ENCODE peak calls at places on chromosomes 7 and 10, in seven cellular contexts. One of them, this sample, is unnamed.
A peak's percentile ranks its signal among the peaks of the same experiment; 100 is the strongest.

GRCh38 chr7:1725199-1725701 is 55.2 kb downstream of the ELFN1 start:
- DNase-seq in heart left ventricle: peak; percentile 84
- DNase-seq in heart right ventricle: peak; percentile 76
- DNase-seq in kidney: no peak
- DNase-seq in vagina: no peak
- DNase-seq in mammary epithelial cell: peak; percentile 36
- DNase-seq in NB4: no peak
- DNase-seq in this sample: no peak

GRCh38 chr10:68208424-68209042 is 23.4 kb downstream of the ATOH7 start:
- DNase-seq in heart left ventricle: no peak
- DNase-seq in NB4: peak; percentile 79
- DNase-seq in mammary epithelial cell: peak; percentile 59
- DNase-seq in vagina: no peak
- DNase-seq in heart right ventricle: no peak
- DNase-seq in kidney: no peak
- DNase-seq in this sample: peak; percentile 79

GRCh38 chr7:29405891-29406290 is 157.7 kb upstream of the PRR15 start:
- DNase-seq in vagina: no peak
- DNase-seq in heart right ventricle: no peak
- DNase-seq in NB4: no peak
- DNase-seq in heart left ventricle: no peak
- DNase-seq in mammary epithelial cell: no peak
- DNase-seq in kidney: no peak
- DNase-seq in this sample: no peak

GRCh38 chr10:52864459-52865106 is 92.0 kb upstream of the MBL2 start:
- DNase-seq in vagina: no peak
- DNase-seq in kidney: peak; percentile 82
- DNase-seq in heart right ventricle: no peak
- DNase-seq in heart left ventricle: peak; percentile 70
- DNase-seq in NB4: no peak
- DNase-seq in mammary epithelial cell: peak; percentile 98
- DNase-seq in this sample: peak; percentile 92

GRCh38 chr7:45590679-45591057 is 16.5 kb downstream of the ADCY1 start:
- DNase-seq in heart right ventricle: no peak
- DNase-seq in heart left ventricle: no peak
- DNase-seq in kidney: peak; percentile 42
- DNase-seq in NB4: no peak
- DNase-seq in mammary epithelial cell: no peak
- DNase-seq in vagina: no peak
- DNase-seq in this sample: no peak

GRCh38 chr7:73517241-73517995 is 4.7 kb downstream of the BAZ1B start:
- DNase-seq in mammary epithelial cell: no peak
- DNase-seq in heart right ventricle: no peak
- DNase-seq in kidney: no peak
- DNase-seq in vagina: no peak
- DNase-seq in NB4: no peak
- DNase-seq in heart left ventricle: no peak
- DNase-seq in this sample: no peak

GRCh38 chr10:15427836-15428414 is 56.8 kb upstream of the FAM171A1 start:
- DNase-seq in kidney: no peak
- DNase-seq in heart right ventricle: no peak
- DNase-seq in vagina: no peak
- DNase-seq in mammary epithelial cell: peak; percentile 23
- DNase-seq in NB4: peak; percentile 36
- DNase-seq in heart left ventricle: no peak
- DNase-seq in this sample: peak; percentile 76

GRCh38 chr7:19113855-19114590 is 3.4 kb downstream of the TWIST1 start:
- DNase-seq in heart left ventricle: no peak
- DNase-seq in heart right ventricle: no peak
- DNase-seq in vagina: no peak
- DNase-seq in kidney: no peak
- DNase-seq in NB4: no peak
- DNase-seq in mammary epithelial cell: no peak
- DNase-seq in this sample: peak; percentile 38

GRCh38 chr10:122495406-122496340 is 34.3 kb downstream of the HTRA1 start:
- DNase-seq in heart right ventricle: no peak
- DNase-seq in kidney: peak; percentile 50
- DNase-seq in vagina: no peak
- DNase-seq in heart left ventricle: no peak
- DNase-seq in NB4: no peak
- DNase-seq in mammary epithelial cell: no peak
- DNase-seq in this sample: peak; percentile 73

GRCh38 chr7:33805630-33806233 is 99.6 kb upstream of the BMPER start:
- DNase-seq in mammary epithelial cell: peak; percentile 55
- DNase-seq in heart left ventricle: no peak
- DNase-seq in vagina: no peak
- DNase-seq in heart right ventricle: no peak
- DNase-seq in kidney: no peak
- DNase-seq in NB4: no peak
- DNase-seq in this sample: peak; percentile 92

GRCh38 chr7:55028011-55028410 is 9.2 kb downstream of the EGFR start:
- DNase-seq in vagina: no peak
- DNase-seq in heart right ventricle: no peak
- DNase-seq in heart left ventricle: no peak
- DNase-seq in NB4: no peak
- DNase-seq in kidney: no peak
- DNase-seq in mammary epithelial cell: no peak
- DNase-seq in this sample: peak; percentile 25

GRCh38 chr10:92689663-92690210 is at the start of gene HHEX:
- DNase-seq in vagina: no peak
- DNase-seq in mammary epithelial cell: peak; percentile 50
- DNase-seq in NB4: peak; percentile 96
- DNase-seq in heart right ventricle: peak; percentile 66
- DNase-seq in kidney: peak; percentile 72
- DNase-seq in heart left ventricle: peak; percentile 86
- DNase-seq in this sample: peak; percentile 82

GRCh38 chr10:34890931-34891330 is 75.8 kb upstream of the PARD3 start:
- DNase-seq in kidney: no peak
- DNase-seq in vagina: no peak
- DNase-seq in heart right ventricle: no peak
- DNase-seq in heart left ventricle: no peak
- DNase-seq in mammary epithelial cell: no peak
- DNase-seq in NB4: no peak
- DNase-seq in this sample: peak; percentile 10

GRCh38 chr7:20085086-20085485 is 132.1 kb downstream of the MACC1 start:
- DNase-seq in mammary epithelial cell: no peak
- DNase-seq in heart right ventricle: no peak
- DNase-seq in heart left ventricle: no peak
- DNase-seq in NB4: no peak
- DNase-seq in kidney: no peak
- DNase-seq in vagina: no peak
- DNase-seq in this sample: peak; percentile 18

GRCh38 chr7:130352335-130353074 is 7.9 kb downstream of the CPA5 start:
- DNase-seq in NB4: no peak
- DNase-seq in mammary epithelial cell: peak; percentile 57
- DNase-seq in heart right ventricle: no peak
- DNase-seq in heart left ventricle: no peak
- DNase-seq in vagina: no peak
- DNase-seq in kidney: no peak
- DNase-seq in this sample: peak; percentile 73

GRCh38 chr10:71647526-71648354 is 71.8 kb downstream of the C10orf105 start:
- DNase-seq in heart right ventricle: no peak
- DNase-seq in vagina: no peak
- DNase-seq in kidney: no peak
- DNase-seq in heart left ventricle: no peak
- DNase-seq in NB4: no peak
- DNase-seq in mammary epithelial cell: no peak
- DNase-seq in this sample: no peak

GRCh38 chr7:81719865-81720264 is 50.0 kb downstream of the HGF start:
- DNase-seq in NB4: no peak
- DNase-seq in heart left ventricle: no peak
- DNase-seq in heart right ventricle: no peak
- DNase-seq in kidney: no peak
- DNase-seq in mammary epithelial cell: no peak
- DNase-seq in vagina: no peak
- DNase-seq in this sample: no peak

GRCh38 chr7:81721428-81721827 is 48.4 kb downstream of the HGF start:
- DNase-seq in NB4: no peak
- DNase-seq in heart right ventricle: no peak
- DNase-seq in vagina: no peak
- DNase-seq in mammary epithelial cell: no peak
- DNase-seq in heart left ventricle: no peak
- DNase-seq in kidney: no peak
- DNase-seq in this sample: peak; percentile 17

GRCh38 chr7:81714306-81714705 is 55.5 kb downstream of the HGF start:
- DNase-seq in heart left ventricle: no peak
- DNase-seq in vagina: no peak
- DNase-seq in heart right ventricle: no peak
- DNase-seq in kidney: no peak
- DNase-seq in mammary epithelial cell: no peak
- DNase-seq in NB4: no peak
- DNase-seq in this sample: no peak

GRCh38 chr7:81710751-81711150 is 59.1 kb downstream of the HGF start:
- DNase-seq in heart right ventricle: no peak
- DNase-seq in NB4: no peak
- DNase-seq in vagina: no peak
- DNase-seq in heart left ventricle: no peak
- DNase-seq in mammary epithelial cell: no peak
- DNase-seq in kidney: no peak
- DNase-seq in this sample: no peak

GRCh38 chr7:81715984-81716588 is 53.8 kb downstream of the HGF start:
- DNase-seq in NB4: peak; percentile 27
- DNase-seq in mammary epithelial cell: peak; percentile 42
- DNase-seq in vagina: no peak
- DNase-seq in heart right ventricle: no peak
- DNase-seq in kidney: no peak
- DNase-seq in heart left ventricle: no peak
- DNase-seq in this sample: peak; percentile 72
- TF ChIP-seq CTCF in NB4: no peak
- TF ChIP-seq CTCF in mammary epithelial cell: peak; percentile 86
- TF ChIP-seq CTCF in vagina: peak; percentile 8
- TF ChIP-seq CTCF in heart right ventricle: no peak
- TF ChIP-seq CTCF in kidney: no peak
- TF ChIP-seq CTCF in heart left ventricle: peak; percentile 35
- TF ChIP-seq CTCF in this sample: peak; percentile 49

GRCh38 chr7:16064316-16064715 is 357.0 kb downstream of the CRPPA start:
- DNase-seq in kidney: no peak
- DNase-seq in mammary epithelial cell: no peak
- DNase-seq in NB4: no peak
- DNase-seq in heart right ventricle: no peak
- DNase-seq in vagina: no peak
- DNase-seq in heart left ventricle: no peak
- DNase-seq in this sample: no peak

GRCh38 chr7:16063241-16063640 is 358.1 kb downstream of the CRPPA start:
- DNase-seq in vagina: no peak
- DNase-seq in kidney: no peak
- DNase-seq in heart right ventricle: no peak
- DNase-seq in heart left ventricle: no peak
- DNase-seq in NB4: no peak
- DNase-seq in mammary epithelial cell: no peak
- DNase-seq in this sample: no peak

GRCh38 chr7:16063691-16064090 is 357.6 kb downstream of the CRPPA start:
- DNase-seq in heart left ventricle: no peak
- DNase-seq in kidney: no peak
- DNase-seq in NB4: no peak
- DNase-seq in mammary epithelial cell: no peak
- DNase-seq in vagina: no peak
- DNase-seq in heart right ventricle: no peak
- DNase-seq in this sample: no peak

GRCh38 chr7:16067695-16068094 is 353.6 kb downstream of the CRPPA start:
- DNase-seq in mammary epithelial cell: no peak
- DNase-seq in NB4: no peak
- DNase-seq in vagina: no peak
- DNase-seq in heart left ventricle: no peak
- DNase-seq in kidney: no peak
- DNase-seq in heart right ventricle: no peak
- DNase-seq in this sample: no peak

GRCh38 chr7:16066805-16067459 is 354.4 kb downstream of the CRPPA start:
- DNase-seq in mammary epithelial cell: no peak
- DNase-seq in NB4: no peak
- DNase-seq in heart left ventricle: no peak
- DNase-seq in heart right ventricle: no peak
- DNase-seq in kidney: no peak
- DNase-seq in vagina: no peak
- DNase-seq in this sample: no peak
- H3K4me3 ChIP-seq in mammary epithelial cell: no peak overlapping the region
- H3K4me3 ChIP-seq in NB4: no peak overlapping the region
- H3K4me3 ChIP-seq in heart left ventricle: peak overlapping the region; percentile 13
- H3K4me3 ChIP-seq in heart right ventricle: peak overlapping the region; percentile 2
- H3K4me3 ChIP-seq in kidney: no peak overlapping the region
- H3K4me3 ChIP-seq in vagina: no peak overlapping the region
- H3K4me3 ChIP-seq in this sample: no peak overlapping the region

GRCh38 chr7:50404392-50404791 is 45.8 kb downstream of the FIGNL1 start:
- DNase-seq in heart right ventricle: no peak
- DNase-seq in kidney: no peak
- DNase-seq in mammary epithelial cell: no peak
- DNase-seq in vagina: no peak
- DNase-seq in NB4: no peak
- DNase-seq in heart left ventricle: no peak
- DNase-seq in this sample: no peak
- TF ChIP-seq CTCF in heart right ventricle: no peak
- TF ChIP-seq CTCF in kidney: no peak
- TF ChIP-seq CTCF in mammary epithelial cell: no peak
- TF ChIP-seq CTCF in vagina: no peak
- TF ChIP-seq CTCF in NB4: no peak
- TF ChIP-seq CTCF in heart left ventricle: no peak
- TF ChIP-seq CTCF in this sample: no peak

GRCh38 chr10:8060704-8061121 is 6.2 kb downstream of the GATA3 start:
- DNase-seq in heart right ventricle: no peak
- DNase-seq in NB4: no peak
- DNase-seq in kidney: no peak
- DNase-seq in vagina: no peak
- DNase-seq in mammary epithelial cell: peak; percentile 31
- DNase-seq in heart left ventricle: no peak
- DNase-seq in this sample: no peak
- H3K4me3 ChIP-seq in heart right ventricle: no peak overlapping the region
- H3K4me3 ChIP-seq in NB4: no peak overlapping the region
- H3K4me3 ChIP-seq in kidney: peak overlapping the region; percentile 66
- H3K4me3 ChIP-seq in vagina: peak overlapping the region; percentile 16
- H3K4me3 ChIP-seq in mammary epithelial cell: peak overlapping the region; percentile 86
- H3K4me3 ChIP-seq in heart left ventricle: no peak overlapping the region
- H3K4me3 ChIP-seq in this sample: no peak overlapping the region

GRCh38 chr7:151125459-151125834 is 39.2 kb downstream of the AGAP3 start:
- DNase-seq in heart right ventricle: peak; percentile 66
- DNase-seq in kidney: no peak
- DNase-seq in heart left ventricle: no peak
- DNase-seq in NB4: no peak
- DNase-seq in mammary epithelial cell: no peak
- DNase-seq in vagina: no peak
- DNase-seq in this sample: no peak
- TF ChIP-seq CTCF in heart right ventricle: peak; percentile 40
- TF ChIP-seq CTCF in kidney: no peak
- TF ChIP-seq CTCF in heart left ventricle: peak; percentile 47
- TF ChIP-seq CTCF in NB4: no peak
- TF ChIP-seq CTCF in mammary epithelial cell: no peak
- TF ChIP-seq CTCF in vagina: no peak
- TF ChIP-seq CTCF in this sample: no peak

DNA sequence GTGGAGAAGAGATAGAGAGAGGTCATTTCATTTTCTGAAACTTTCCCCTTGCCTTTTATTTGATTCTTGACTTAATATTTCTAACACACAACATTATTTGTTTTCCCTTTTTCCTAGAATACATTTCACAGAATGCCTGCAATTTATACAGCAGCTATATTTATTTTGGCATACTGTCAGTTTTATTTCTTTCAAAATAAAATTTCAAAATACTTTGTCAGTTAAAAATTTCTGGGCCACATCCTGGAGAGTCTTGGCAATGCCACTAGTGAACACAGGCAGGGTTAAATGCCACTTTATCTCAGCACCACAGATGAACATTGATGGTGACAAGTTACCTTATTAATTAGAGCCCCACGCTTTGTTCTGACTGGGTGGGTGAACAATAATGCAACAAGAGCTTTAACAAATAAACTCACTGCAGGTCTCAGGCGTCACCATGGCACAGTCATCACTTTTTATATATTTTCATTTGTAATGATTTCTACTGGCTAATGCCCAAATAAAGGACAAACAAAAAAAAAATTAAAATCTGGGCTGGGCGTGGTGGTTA is 494.0 kb downstream of the KIF20B start:
- DNase-seq in vagina: no peak
- DNase-seq in heart left ventricle: no peak
- DNase-seq in NB4: no peak
- DNase-seq in kidney: no peak
- DNase-seq in heart right ventricle: no peak
- DNase-seq in mammary epithelial cell: no peak
- DNase-seq in this sample: no peak
- H3K4me3 ChIP-seq in vagina: no peak overlapping the region
- H3K4me3 ChIP-seq in heart left ventricle: no peak overlapping the region
- H3K4me3 ChIP-seq in NB4: no peak overlapping the region
- H3K4me3 ChIP-seq in kidney: no peak overlapping the region
- H3K4me3 ChIP-seq in heart right ventricle: no peak overlapping the region
- H3K4me3 ChIP-seq in mammary epithelial cell: no peak overlapping the region
- H3K4me3 ChIP-seq in this sample: no peak overlapping the region